ENCODE peak calls at places on chromosome 22, in four cellular contexts. T, Q, O and U are unnamed samples.

GRCh38 chr22:45420539-45420938 is 7.0 kb downstream of the RIBC2 start:
- DNase-seq in T (no peak), Q (no peak), O (no peak), U (no peak)

GRCh38 chr22:49255741-49256318 is 571.8 kb downstream of the BRD1 start:
- DNase-seq in T (no peak), Q (no peak), O (no peak), U (no peak)

GRCh38 chr22:35538801-35539321 is 1.8 kb upstream of the RASD2 start:
- DNase-seq in T (peak), Q (no peak), O (no peak), U (no peak)

GRCh38 chr22:33828302-33828701 is 92.0 kb downstream of the LARGE1 start:
- DNase-seq in T (no peak), Q (no peak), O (no peak), U (no peak)

GRCh38 chr22:22884888-22885840 is 2.5 kb upstream of the IGLL5 start:
- DNase-seq in T (no peak), Q (peak), O (no peak), U (no peak)

GRCh38 chr22:29310863-29311339 is 4.5 kb downstream of the GAS2L1 start:
- DNase-seq in T (no peak), Q (peak), O (peak), U (peak)

GRCh38 chr22:32843300-32843699 is 41.8 kb downstream of the TIMP3 start:
- DNase-seq in T (no peak), Q (no peak), O (no peak), U (no peak)

GRCh38 chr22:23137905-23138520 is 3.8 kb downstream of the RSPH14 start:
- DNase-seq in T (no peak), Q (peak), O (peak), U (no peak)

GRCh38 chr22:24416095-24416494 is 11.3 kb upstream of the ADORA2A start:
- DNase-seq in T (no peak), Q (no peak), O (no peak), U (no peak)